ENCODE peak calls at places on chromosomes 11 and 22, in seven cellular contexts. U is bronchial epithelial cell, Z is tibial artery, H is small intestine, V is lower lobe of right lung, K is thoracic aorta, A is kidney epithelial cell. X is an unnamed sample.
A peak's percentile ranks its signal among the peaks of the same experiment; 100 is the strongest.

GRCh38 chr22:36636916-36637315 is 66.6 kb downstream of the CACNG2 start:
- DNase-seq in U (no peak), Z (no peak), H (no peak), V (no peak), K (no peak), A (no peak), X (no peak)

GRCh38 chr11:65942531-65942930 is 2.7 kb upstream of the TSGA10IP start:
- DNase-seq in U (no peak), Z (no peak), H (no peak), V (no peak), K (no peak), A (no peak), X (no peak)

GRCh38 chr11:120306519-120307242 is 18.4 kb upstream of the TLCD5 start:
- DNase-seq in U (peak; percentile 95), Z (no peak), H (peak; percentile 42), V (no peak), K (no peak), A (no peak), X (no peak)

GRCh38 chr22:19524170-19525115 is at the start of gene CLDN5:
- DNase-seq in U (no peak), Z (no peak), H (no peak), V (peak; percentile 60), K (no peak), A (no peak), X (no peak)

GRCh38 chr11:71153005-71153395 is 99.4 kb downstream of the SHANK2 start:
- DNase-seq in U (peak; percentile 79), Z (no peak), H (peak; percentile 60), V (no peak), K (no peak), A (peak; percentile 47), X (no peak)

GRCh38 chr11:90849278-90849677 is 626.4 kb upstream of the CHORDC1 start:
- DNase-seq in U (peak; percentile 8), Z (no peak), H (no peak), V (no peak), K (no peak), A (no peak), X (no peak)

GRCh38 chr22:42035256-42035655 is 35.4 kb downstream of the NAGA start:
- DNase-seq in U (no peak), Z (no peak), H (no peak), V (no peak), K (no peak), A (no peak), X (no peak)

GRCh38 chr11:126334665-126335462 is 20.6 kb upstream of the ST3GAL4 start:
- DNase-seq in U (no peak), Z (peak; percentile 16), H (no peak), V (no peak), K (no peak), A (no peak), X (no peak)

GRCh38 chr22:40387758-40388157 is 17.4 kb downstream of the SGSM3 start:
- DNase-seq in U (peak; percentile 47), Z (no peak), H (peak; percentile 91), V (no peak), K (no peak), A (no peak), X (no peak)

GRCh38 chr22:23495614-23496444 is 84.3 kb downstream of the IGLL1 start:
- DNase-seq in U (no peak), Z (no peak), H (no peak), V (no peak), K (no peak), A (no peak), X (no peak)

GRCh38 chr11:12538889-12539421 is 135.3 kb upstream of the TEAD1 start:
- DNase-seq in U (no peak), Z (no peak), H (no peak), V (no peak), K (no peak), A (no peak), X (no peak)

GRCh38 chr11:80593981-80594380 is 1153.2 kb upstream of the TENM4 start:
- DNase-seq in U (peak; percentile 89), Z (no peak), H (peak; percentile 82), V (no peak), K (no peak), A (peak; percentile 4), X (no peak)

GRCh38 chr11:122319011-122319410 is 203.0 kb upstream of the BLID start:
- DNase-seq in U (no peak), Z (no peak), H (no peak), V (no peak), K (no peak), A (no peak), X (no peak)

GRCh38 chr11:12680246-12680939 is 6.2 kb downstream of the TEAD1 start:
- DNase-seq in U (peak; percentile 83), Z (peak; percentile 79), H (peak; percentile 87), V (peak; percentile 88), K (peak; percentile 18), A (peak; percentile 70), X (peak; percentile 7)

GRCh38 chr22:49446145-49446758 is 381.4 kb downstream of the BRD1 start:
- DNase-seq in U (no peak), Z (peak; percentile 0), H (no peak), V (no peak), K (no peak), A (no peak), X (no peak)

GRCh38 chr11:71203681-71204080 is 48.7 kb downstream of the SHANK2 start:
- DNase-seq in U (no peak), Z (no peak), H (no peak), V (peak; percentile 22), K (no peak), A (no peak), X (no peak)

GRCh38 chr11:107592813-107593212 is 1.9 kb downstream of the ELMOD1 start:
- DNase-seq in U (no peak), Z (no peak), H (no peak), V (no peak), K (no peak), A (no peak), X (no peak)

GRCh38 chr11:58485961-58486360 is 21.9 kb downstream of the OR5B21 start:
- DNase-seq in U (no peak), Z (no peak), H (no peak), V (no peak), K (no peak), A (no peak), X (no peak)

GRCh38 chr22:46674906-46675305 is 54.7 kb downstream of the GRAMD4 start:
- DNase-seq in U (no peak), Z (no peak), H (no peak), V (no peak), K (no peak), A (no peak), X (no peak)

GRCh38 chr11:67261942-67262681 is 4.2 kb upstream of the GRK2 start:
- DNase-seq in U (no peak), Z (peak; percentile 23), H (no peak), V (no peak), K (no peak), A (no peak), X (no peak)

GRCh38 chr11:21912280-21912679 is 280.6 kb upstream of the ANO5 start:
- DNase-seq in U (no peak), Z (no peak), H (no peak), V (no peak), K (no peak), A (no peak), X (no peak)
- H3K4me3 ChIP-seq in U (no peak overlapping the region), Z (no peak overlapping the region), H (no peak overlapping the region), V (peak overlapping the region; percentile 21), K (no peak overlapping the region), A (no peak overlapping the region), X (no peak overlapping the region)

DNA sequence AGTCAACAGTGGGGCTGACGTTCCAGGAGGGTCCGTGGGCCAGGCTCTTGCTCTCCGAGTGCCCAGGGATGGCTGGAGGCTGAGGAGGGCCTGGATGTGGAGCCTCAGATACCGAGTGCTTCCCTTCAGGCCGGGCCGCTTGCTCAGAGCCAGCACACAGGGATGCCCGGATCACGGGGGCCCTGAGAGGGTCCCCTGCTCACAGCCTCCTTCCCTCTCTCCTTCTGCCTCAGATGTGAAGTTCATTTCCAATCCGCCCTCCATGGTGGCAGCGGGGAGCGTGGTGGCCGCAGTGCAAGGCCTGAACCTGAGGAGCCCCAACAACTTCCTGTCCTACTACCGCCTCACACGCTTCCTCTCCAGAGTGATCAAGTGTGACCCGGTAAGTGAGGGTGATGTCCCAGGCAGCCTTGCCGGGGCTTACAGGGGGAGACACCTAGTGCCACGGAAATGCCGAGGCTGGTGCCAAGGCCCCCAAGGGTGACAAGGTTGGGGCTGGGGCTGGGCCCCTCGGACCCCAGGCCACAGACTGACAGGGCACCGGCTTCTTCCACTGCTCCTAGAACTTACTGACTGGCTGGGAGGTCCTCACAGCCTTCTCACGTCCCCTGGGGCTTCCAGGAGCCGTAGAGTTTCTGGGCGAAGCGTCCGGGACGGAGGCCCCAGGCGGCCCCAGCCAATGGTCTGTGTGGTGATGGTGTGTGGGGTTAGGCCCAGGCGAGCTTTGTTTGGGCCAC is 7.0 kb downstream of the CCND1 start:
- DNase-seq in U (no peak), Z (no peak), H (no peak), V (no peak), K (no peak), A (no peak), X (no peak)
- H3K36me3 ChIP-seq in U (peaks cover 48% of the 10 kb centered on the region), Z (peaks cover 58% of the 10 kb centered on the region), H (peaks cover 10% of the 10 kb centered on the region), V (peaks cover 78% of the 10 kb centered on the region), K (peaks cover 49% of the 10 kb centered on the region), A (peaks cover 5% of the 10 kb centered on the region), X (no peaks in the 10 kb centered on the region)

GRCh38 chr11:60197442-60197841 is 14.6 kb upstream of the MS4A6A start:
- DNase-seq in U (no peak), Z (no peak), H (no peak), V (no peak), K (no peak), A (no peak), X (no peak)
- H3K4me3 ChIP-seq in U (no peak overlapping the region), Z (no peak overlapping the region), H (no peak overlapping the region), V (no peak overlapping the region), K (no peak overlapping the region), A (no peak overlapping the region), X (no peak overlapping the region)

GRCh38 chr11:20421902-20422301 is 34.4 kb downstream of the PRMT3 start:
- DNase-seq in U (no peak), Z (no peak), H (no peak), V (no peak), K (no peak), A (no peak), X (peak; percentile 8)
- H3K36me3 ChIP-seq in U (peaks cover 4% of the 10 kb centered on the region), Z (no peaks in the 10 kb centered on the region), H (peaks cover 2% of the 10 kb centered on the region), V (peaks cover 33% of the 10 kb centered on the region), K (peaks cover 8% of the 10 kb centered on the region), A (no peaks in the 10 kb centered on the region), X (peaks cover 16% of the 10 kb centered on the region)

GRCh38 chr11:62506413-62506940 is 40.1 kb downstream of the AHNAK start:
- DNase-seq in U (no peak), Z (no peak), H (no peak), V (no peak), K (no peak), A (no peak), X (no peak)

GRCh38 chr11:62505112-62505783 is 41.4 kb downstream of the AHNAK start:
- DNase-seq in U (no peak), Z (peak; percentile 35), H (peak; percentile 94), V (no peak), K (no peak), A (no peak), X (no peak)

GRCh38 chr11:62504158-62504973 is 42.2 kb downstream of the AHNAK start:
- DNase-seq in U (no peak), Z (no peak), H (no peak), V (peak; percentile 74), K (no peak), A (no peak), X (no peak)

GRCh38 chr11:62507023-62507422 is 39.6 kb downstream of the AHNAK start:
- DNase-seq in U (no peak), Z (no peak), H (no peak), V (no peak), K (no peak), A (no peak), X (no peak)

GRCh38 chr11:62505784-62506145 is 40.8 kb downstream of the AHNAK start:
- DNase-seq in U (no peak), Z (no peak), H (no peak), V (no peak), K (no peak), A (no peak), X (no peak)
- H3K4me3 ChIP-seq in U (peak overlapping the region; percentile 15), Z (peak overlapping the region; percentile 45), H (peak overlapping the region; percentile 24), V (peak overlapping the region; percentile 21), K (peak overlapping the region; percentile 71), A (no peak overlapping the region), X (no peak overlapping the region)